ENCODE peak calls at places on chromosomes 13 and 19, in six cellular contexts. K is activated CD8-positive, alpha-beta T cell treated with anti-CD3 and anti-CD28 coated beads for 36 hours; X is BJ; F is MM.1S; J is B cell; Z is IMR-90. O is an unnamed sample.

GRCh38 chr13:99796175-99796819 is 175.3 kb downstream of the ZIC5 start:
- DNase-seq in K (peak; percentile 52), X (no peak), F (peak; percentile 30), J (no peak), Z (peak; percentile 32), O (peak; percentile 25)

GRCh38 chr13:79314652-79315051 is 91.4 kb downstream of the RBM26 start:
- DNase-seq in K (no peak), X (no peak), F (no peak), J (no peak), Z (no peak), O (no peak)

GRCh38 chr19:4098493-4098892 is 25.4 kb downstream of the MAP2K2 start:
- DNase-seq in K (no peak), X (no peak), F (no peak), J (no peak), Z (no peak), O (no peak)

GRCh38 chr19:1760020-1760419 is 6.7 kb downstream of the ONECUT3 start:
- DNase-seq in K (no peak), X (no peak), F (no peak), J (no peak), Z (no peak), O (no peak)

GRCh38 chr13:89490661-89491060 is 1819.5 kb downstream of the SLITRK5 start:
- DNase-seq in K (no peak), X (no peak), F (no peak), J (no peak), Z (no peak), O (no peak)

GRCh38 chr19:57974434-57974833 is at the start of gene C19orf18:
- DNase-seq in K (no peak), X (no peak), F (no peak), J (no peak), Z (no peak), O (no peak)

GRCh38 chr19:5520501-5520900 is 47.3 kb downstream of the TINCR start:
- DNase-seq in K (no peak), X (no peak), F (no peak), J (no peak), Z (no peak), O (no peak)

GRCh38 chr13:50645092-50645491 is 198.4 kb downstream of the DLEU7 start:
- DNase-seq in K (no peak), X (no peak), F (no peak), J (no peak), Z (no peak), O (no peak)

GRCh38 chr19:39531834-39532232 is 819 bp downstream of the EID2B start:
- DNase-seq in K (no peak), X (no peak), F (no peak), J (no peak), Z (no peak), O (no peak)

GRCh38 chr13:59492030-59492636 is 671.6 kb downstream of the DIAPH3 start:
- DNase-seq in K (no peak), X (no peak), F (no peak), J (no peak), Z (peak; percentile 36), O (no peak)

GRCh38 chr13:67554746-67555452 is 324.8 kb upstream of the PCDH9 start:
- DNase-seq in K (no peak), X (no peak), F (no peak), J (no peak), Z (peak; percentile 76), O (no peak)

GRCh38 chr13:43963726-43964125 is 84.0 kb downstream of the LACC1 start:
- DNase-seq in K (no peak), X (no peak), F (no peak), J (no peak), Z (no peak), O (peak; percentile 41)

GRCh38 chr19:35300340-35300649 is 8.3 kb downstream of the MAG start:
- DNase-seq in K (no peak), X (no peak), F (no peak), J (no peak), Z (no peak), O (no peak)

GRCh38 chr13:38167164-38167822 is 182.4 kb upstream of the UFM1 start:
- DNase-seq in K (no peak), X (no peak), F (peak; percentile 44), J (no peak), Z (no peak), O (peak; percentile 5)

DNA sequence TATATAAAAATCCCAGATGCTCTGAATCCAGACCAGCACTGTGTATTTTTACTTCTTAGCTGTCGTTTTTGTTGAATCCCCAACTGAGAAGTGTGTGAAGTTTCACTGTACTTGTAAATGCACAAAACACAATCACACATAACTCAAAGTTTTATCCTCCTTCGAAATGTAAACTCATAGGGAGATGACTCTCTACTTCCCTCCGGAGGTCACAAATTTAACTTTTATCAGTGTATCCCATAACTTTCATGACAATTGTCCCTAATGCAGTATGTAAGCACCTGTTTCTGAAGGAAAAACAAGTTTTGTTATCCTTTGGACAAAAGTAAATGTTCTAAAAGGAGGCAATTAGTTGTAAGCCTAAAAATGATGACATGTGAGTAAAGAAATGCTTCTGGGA is 665.0 kb upstream of the SLITRK6 start:
- DNase-seq in K (no peak), X (no peak), F (no peak), J (no peak), Z (no peak), O (no peak)
- TF ChIP-seq CTCF in K (no peak), X (no peak), F (no peak), J (no peak), Z (no peak), O (no peak)

GRCh38 chr13:113605461-113605860 is 20.9 kb downstream of the TFDP1 start:
- DNase-seq in K (no peak), X (no peak), F (no peak), J (no peak), Z (no peak), O (no peak)

GRCh38 chr13:113603116-113603710 is 18.7 kb downstream of the TFDP1 start:
- DNase-seq in K (no peak), X (no peak), F (no peak), J (no peak), Z (no peak), O (no peak)

GRCh38 chr13:113601166-113602070 is 16.9 kb downstream of the TFDP1 start:
- DNase-seq in K (no peak), X (no peak), F (no peak), J (no peak), Z (no peak), O (no peak)

GRCh38 chr13:113604186-113604585 is 19.6 kb downstream of the TFDP1 start:
- DNase-seq in K (no peak), X (no peak), F (no peak), J (no peak), Z (no peak), O (peak; percentile 65)

GRCh38 chr13:113602291-113602970 is 17.9 kb downstream of the TFDP1 start:
- DNase-seq in K (no peak), X (no peak), F (no peak), J (no peak), Z (no peak), O (no peak)
- TF ChIP-seq CTCF in K (no peak), X (no peak), F (no peak), J (no peak), Z (no peak), O (no peak)

GRCh38 chr19:14091885-14092462 is 1.4 kb upstream of the SAMD1 start:
- DNase-seq in K (peak; percentile 79), X (no peak), F (no peak), J (no peak), Z (no peak), O (peak; percentile 80)

GRCh38 chr19:14089662-14090508 is 666 bp downstream of the SAMD1 start:
- DNase-seq in K (peak; percentile 64), X (no peak), F (peak; percentile 64), J (no peak), Z (peak; percentile 74), O (peak; percentile 72)

GRCh38 chr19:14090509-14091085 is at the start of gene SAMD1:
- DNase-seq in K (peak; percentile 92), X (no peak), F (peak; percentile 82), J (peak; percentile 91), Z (peak; percentile 83), O (peak; percentile 96)

GRCh38 chr19:14089412-14089661 is 1.2 kb downstream of the SAMD1 start:
- DNase-seq in K (no peak), X (no peak), F (no peak), J (no peak), Z (no peak), O (peak; percentile 41)

GRCh38 chr19:14091086-14091884 is 734 bp upstream of the SAMD1 start:
- DNase-seq in K (peak; percentile 79), X (no peak), F (peak; percentile 49), J (peak; percentile 73), Z (peak; percentile 64), O (peak; percentile 97)
- TF ChIP-seq CTCF in K (no peak), X (peak; percentile 34), F (peak; percentile 38), J (peak; percentile 21), Z (peak; percentile 16), O (no peak)

GRCh38 chr19:29771708-29772415 is 39.9 kb upstream of the CCNE1 start:
- DNase-seq in K (peak; percentile 34), X (no peak), F (peak; percentile 35), J (no peak), Z (peak; percentile 37), O (peak; percentile 61)
- TF ChIP-seq CTCF in K (peak; percentile 47), X (peak; percentile 91), F (peak; percentile 53), J (no peak), Z (peak; percentile 70), O (peak; percentile 57)

GRCh38 chr13:75760182-75760981 is 124.3 kb downstream of the LMO7 start:
- DNase-seq in K (peak; percentile 30), X (no peak), F (no peak), J (no peak), Z (peak; percentile 33), O (peak; percentile 33)
- TF ChIP-seq CTCF in K (peak; percentile 46), X (no peak), F (no peak), J (no peak), Z (peak; percentile 8), O (no peak)

GRCh38 chr19:17889609-17890214 is 18.0 kb downstream of the SLC5A5 start:
- DNase-seq in K (peak; percentile 30), X (no peak), F (no peak), J (no peak), Z (peak; percentile 37), O (peak; percentile 38)

GRCh38 chr19:17888260-17888659 is 16.5 kb downstream of the SLC5A5 start:
- DNase-seq in K (no peak), X (no peak), F (no peak), J (no peak), Z (no peak), O (no peak)

DNA sequence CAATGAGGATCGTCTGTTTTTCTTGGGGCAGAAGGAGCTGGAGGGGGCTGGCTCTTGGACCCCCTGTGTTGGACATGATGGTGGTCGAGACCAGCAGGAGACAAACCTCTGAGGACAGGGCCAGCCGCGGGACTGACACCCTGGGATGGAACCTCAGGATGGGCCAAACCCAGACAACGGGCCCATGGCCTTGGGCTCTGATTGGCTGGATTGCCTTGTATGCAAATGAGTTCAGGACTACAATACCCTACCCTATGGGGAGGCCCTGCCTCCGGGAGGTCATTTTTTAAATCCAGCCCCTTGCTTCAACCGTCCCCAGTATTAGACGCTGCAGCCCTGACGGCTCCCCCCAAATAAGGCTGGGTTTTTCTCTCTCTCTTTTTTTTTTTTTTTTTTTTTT is 22.0 kb downstream of the SLC5A5 start:
- DNase-seq in K (no peak), X (no peak), F (no peak), J (no peak), Z (no peak), O (no peak)
- TF ChIP-seq CTCF in K (no peak), X (no peak), F (no peak), J (no peak), Z (no peak), O (no peak)

O was measured in GM20000.